ENCODE peak calls at places on chromosome 16, in five cellular contexts. Y, X, A, R and D are unnamed samples.

GRCh38 chr16:48949636-48950035 is 332.0 kb downstream of the CBLN1 start:
- DNase-seq in Y (no peak), X (peak; percentile 26), A (no peak), R (no peak), D (no peak)

GRCh38 chr16:75580-76501 is 2.2 kb upstream of the MPG start:
- DNase-seq in Y (peak; percentile 87), X (peak; percentile 91), A (peak; percentile 92), R (no peak), D (peak; percentile 63)

GRCh38 chr16:27223701-27224100 is 20.4 kb downstream of the KDM8 start:
- DNase-seq in Y (no peak), X (no peak), A (no peak), R (no peak), D (no peak)

GRCh38 chr16:68760671-68761275 is 23.7 kb downstream of the CDH1 start:
- DNase-seq in Y (peak; percentile 42), X (no peak), A (no peak), R (peak; percentile 85), D (no peak)

GRCh38 chr16:47084198-47084597 is 59.5 kb downstream of the NETO2 start:
- DNase-seq in Y (no peak), X (no peak), A (no peak), R (no peak), D (no peak)

GRCh38 chr16:65119905-65120341 is 1.9 kb downstream of the CDH11 start:
- DNase-seq in Y (peak; percentile 20), X (peak; percentile 35), A (peak; percentile 54), R (no peak), D (no peak)

GRCh38 chr16:1097800-1098199 is 1.8 kb upstream of the C1QTNF8 start:
- DNase-seq in Y (no peak), X (no peak), A (no peak), R (no peak), D (no peak)

GRCh38 chr16:69298261-69298660 is 12.9 kb upstream of the VPS4A start:
- DNase-seq in Y (no peak), X (no peak), A (no peak), R (no peak), D (no peak)

GRCh38 chr16:86722970-86723369 is 144.6 kb downstream of the FOXL1 start:
- DNase-seq in Y (no peak), X (no peak), A (no peak), R (no peak), D (no peak)

GRCh38 chr16:69885722-69886121 is 65.4 kb upstream of the CLEC18A start:
- DNase-seq in Y (no peak), X (no peak), A (peak; percentile 66), R (no peak), D (no peak)

GRCh38 chr16:9965079-9965478 is 217.1 kb downstream of the GRIN2A start:
- DNase-seq in Y (no peak), X (no peak), A (no peak), R (no peak), D (no peak)

GRCh38 chr16:7246578-7246977 is 86.1 kb upstream of the RBFOX1 start:
- DNase-seq in Y (peak; percentile 57), X (no peak), A (peak; percentile 57), R (no peak), D (no peak)

GRCh38 chr16:29815032-29815721 is 775 bp upstream of the PAGR1 start:
- DNase-seq in Y (peak; percentile 55), X (peak; percentile 50), A (peak; percentile 59), R (no peak), D (peak; percentile 56)

GRCh38 chr16:22787456-22788189 is 26.3 kb upstream of the HS3ST2 start:
- DNase-seq in Y (peak; percentile 51), X (no peak), A (no peak), R (peak; percentile 55), D (no peak)

GRCh38 chr16:11909653-11910551 is 5.9 kb downstream of the GSPT1 start:
- DNase-seq in Y (peak; percentile 8), X (peak; percentile 18), A (no peak), R (no peak), D (no peak)

GRCh38 chr16:25134306-25134705 is 22.8 kb downstream of the LCMT1 start:
- DNase-seq in Y (no peak), X (no peak), A (no peak), R (no peak), D (no peak)

GRCh38 chr16:12503201-12503600 is 300.5 kb downstream of the CPPED1 start:
- DNase-seq in Y (no peak), X (no peak), A (no peak), R (no peak), D (no peak)

GRCh38 chr16:69741951-69742904 is 12.5 kb downstream of the NOB1 start:
- DNase-seq in Y (peak; percentile 41), X (peak; percentile 69), A (no peak), R (peak; percentile 60), D (peak; percentile 95)

GRCh38 chr16:31134625-31135534 is 647 bp downstream of the PRSS8 start:
- DNase-seq in Y (peak; percentile 80), X (no peak), A (peak; percentile 93), R (peak; percentile 70), D (peak; percentile 80)

GRCh38 chr16:79128706-79129105 is 471.8 kb downstream of the MAF start:
- DNase-seq in Y (no peak), X (no peak), A (no peak), R (no peak), D (no peak)

GRCh38 chr16:27822529-27823437 is 240.7 kb downstream of the GSG1L start:
- DNase-seq in Y (peak; percentile 19), X (no peak), A (no peak), R (no peak), D (no peak)

GRCh38 chr16:56637814-56638750 is at the start of gene MT1A:
- DNase-seq in Y (peak; percentile 60), X (peak; percentile 69), A (peak; percentile 45), R (no peak), D (peak; percentile 90)

GRCh38 chr16:86942469-86943175 is 364.3 kb downstream of the FOXL1 start:
- DNase-seq in Y (no peak), X (no peak), A (no peak), R (no peak), D (no peak)

GRCh38 chr16:74563828-74564263 is 43.1 kb downstream of the GLG1 start:
- DNase-seq in Y (peak; percentile 48), X (no peak), A (peak; percentile 25), R (peak; percentile 75), D (no peak)

GRCh38 chr16:66376577-66377326 is 10.3 kb downstream of the CDH5 start:
- DNase-seq in Y (no peak), X (no peak), A (no peak), R (peak; percentile 44), D (no peak)
- H3K36me3 ChIP-seq in Y (no peaks in the 10 kb centered on the region), X (no peaks in the 10 kb centered on the region), A (no peaks in the 10 kb centered on the region), R (no peaks in the 10 kb centered on the region), D (no peaks in the 10 kb centered on the region)

DNA sequence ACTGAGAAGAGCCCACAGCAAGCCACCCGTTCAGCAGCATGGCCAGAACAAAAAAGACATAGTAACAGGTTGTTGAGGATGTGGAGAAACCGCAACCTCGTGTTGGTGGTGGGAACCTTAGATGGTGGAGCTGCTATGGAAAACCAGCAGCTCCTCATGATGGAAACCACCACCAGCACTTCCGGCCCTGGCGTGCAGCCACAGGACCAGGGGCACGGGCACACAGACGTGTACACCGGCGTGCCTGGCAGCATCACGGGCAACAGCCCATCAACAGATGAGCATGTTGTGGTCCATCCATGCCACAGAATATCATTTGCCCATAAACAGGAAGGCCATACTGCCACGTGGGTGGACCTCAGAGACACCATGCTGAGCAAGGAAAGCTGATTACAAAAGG is 11.9 kb downstream of the CTU2 start:
- DNase-seq in Y (no peak), X (no peak), A (no peak), R (no peak), D (no peak)
- H3K36me3 ChIP-seq in Y (no peaks in the 10 kb centered on the region), X (no peaks in the 10 kb centered on the region), A (peaks cover 5% of the 10 kb centered on the region), R (peaks cover 3% of the 10 kb centered on the region), D (peaks cover 27% of the 10 kb centered on the region)

GRCh38 chr16:75606507-75606906 is 16.6 kb downstream of the ADAT1 start:
- DNase-seq in Y (no peak), X (no peak), A (no peak), R (no peak), D (no peak)
- H3K36me3 ChIP-seq in Y (no peaks in the 10 kb centered on the region), X (no peaks in the 10 kb centered on the region), A (peaks cover 14% of the 10 kb centered on the region), R (peaks cover 25% of the 10 kb centered on the region), D (peaks cover 10% of the 10 kb centered on the region)

GRCh38 chr16:53258809-53259208 is 175.5 kb upstream of the RBL2 start:
- DNase-seq in Y (no peak), X (no peak), A (no peak), R (no peak), D (no peak)
- H3K36me3 ChIP-seq in Y (no peaks in the 10 kb centered on the region), X (no peaks in the 10 kb centered on the region), A (no peaks in the 10 kb centered on the region), R (no peaks in the 10 kb centered on the region), D (no peaks in the 10 kb centered on the region)

GRCh38 chr16:3979518-3979917 is 99.0 kb upstream of the CREBBP start:
- DNase-seq in Y (no peak), X (no peak), A (no peak), R (no peak), D (no peak)
- H3K36me3 ChIP-seq in Y (no peaks in the 10 kb centered on the region), X (no peaks in the 10 kb centered on the region), A (no peaks in the 10 kb centered on the region), R (no peaks in the 10 kb centered on the region), D (no peaks in the 10 kb centered on the region)

DNA sequence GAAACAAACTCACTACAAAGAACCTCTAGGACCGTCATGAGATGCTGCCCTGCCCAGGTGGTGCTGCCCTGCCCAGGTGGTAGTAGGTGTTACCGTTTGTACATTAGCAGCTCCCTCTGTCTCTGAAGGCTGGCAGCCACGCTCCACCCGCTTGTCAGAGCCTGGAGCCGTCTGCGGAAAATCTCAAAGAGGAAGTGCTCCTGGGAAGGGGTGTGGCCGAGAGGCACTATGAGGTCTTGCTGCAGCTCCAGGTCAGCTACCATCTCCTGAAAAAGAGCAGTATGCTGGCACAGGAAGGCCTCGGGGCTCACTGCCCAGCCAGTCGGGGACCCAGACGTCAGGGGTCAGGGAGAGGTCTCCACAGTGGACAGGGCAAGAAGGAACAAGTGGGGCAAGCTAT is 28.3 kb downstream of the ZNF276 start:
- DNase-seq in Y (no peak), X (no peak), A (no peak), R (no peak), D (peak; percentile 60)
- H3K36me3 ChIP-seq in Y (no peaks in the 10 kb centered on the region), X (no peaks in the 10 kb centered on the region), A (peaks cover 26% of the 10 kb centered on the region), R (no peaks in the 10 kb centered on the region), D (no peaks in the 10 kb centered on the region)

DNA sequence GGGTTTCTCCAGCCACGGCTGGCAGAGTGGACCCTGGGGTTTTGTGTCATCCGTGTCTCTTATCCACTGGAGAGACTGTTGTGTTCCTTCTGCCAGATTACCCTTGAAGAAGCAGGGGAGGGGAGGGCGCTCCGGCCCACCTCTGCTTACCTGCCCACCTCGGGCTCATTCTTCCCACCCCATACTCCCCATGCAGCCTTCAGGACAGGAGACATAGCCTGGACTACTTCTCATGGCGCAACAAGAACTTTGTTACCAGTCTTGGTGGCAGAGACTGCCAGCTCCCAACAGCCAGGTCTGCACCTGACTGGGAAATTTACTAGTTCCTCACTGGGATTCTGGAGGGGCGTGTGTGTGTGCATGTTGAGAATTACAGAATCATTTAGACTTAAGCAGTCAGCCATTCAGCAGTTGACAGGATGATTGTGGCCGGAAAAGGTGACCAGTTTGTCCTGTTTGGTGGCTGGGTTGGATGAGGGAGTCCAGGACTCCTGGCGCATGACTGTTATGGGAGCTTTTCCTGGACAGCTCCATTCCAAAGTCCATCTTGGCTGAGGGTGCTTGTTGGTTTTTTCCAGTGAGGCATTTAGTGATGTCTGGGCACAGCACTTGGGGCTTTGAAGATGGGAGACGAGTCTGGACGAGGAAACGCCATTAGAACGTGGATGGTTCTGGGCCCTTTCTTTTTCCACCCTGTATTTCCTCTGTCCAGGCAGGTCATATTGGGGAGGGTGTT is 8.7 kb downstream of the GSE1 start:
- DNase-seq in Y (peak; percentile 83), X (no peak), A (no peak), R (peak; percentile 80), D (peak; percentile 86)
- H3K36me3 ChIP-seq in Y (no peaks in the 10 kb centered on the region), X (no peaks in the 10 kb centered on the region), A (no peaks in the 10 kb centered on the region), R (peaks cover 6% of the 10 kb centered on the region), D (no peaks in the 10 kb centered on the region)